ENCODE peak calls at places on chromosomes 2 and 18, in eight cellular contexts. L, P, I, J, R, M, O and Y are unnamed samples. For H3K4me1 and H3K27me3, the result is how much of the 10 kb centered on the place peaks cover.

GRCh38 chr18:9631814-9632496 is 17.6 kb upstream of the PPP4R1 start:
- DNase-seq in L (no peak), P (no peak), I (no peak), J (no peak), R (no peak), M (no peak), O (no peak), Y (no peak)

GRCh38 chr2:177174456-177174855 is 38.1 kb upstream of the HNRNPA3 start:
- DNase-seq in L (no peak), P (no peak), I (no peak), J (no peak), R (no peak), M (no peak), O (no peak), Y (no peak)

GRCh38 chr2:60118061-60118460 is 435.4 kb downstream of the BCL11A start:
- DNase-seq in L (no peak), P (no peak), I (no peak), J (no peak), R (no peak), M (no peak), O (no peak), Y (no peak)

GRCh38 chr2:129490666-129491065 is 488.8 kb upstream of the RAB6C start:
- DNase-seq in L (no peak), P (no peak), I (no peak), J (no peak), R (no peak), M (no peak), O (no peak), Y (no peak)

GRCh38 chr2:238169021-238169707 is 10.4 kb downstream of the ERFE start:
- DNase-seq in L (no peak), P (no peak), I (no peak), J (no peak), R (peak), M (no peak), O (peak), Y (no peak)

GRCh38 chr2:26572589-26572988 is 68.6 kb downstream of the CIB4 start:
- DNase-seq in L (peak), P (no peak), I (no peak), J (no peak), R (no peak), M (peak), O (peak), Y (no peak)

GRCh38 chr2:99707592-99707991 is 217.8 kb upstream of the REV1 start:
- DNase-seq in L (no peak), P (no peak), I (no peak), J (no peak), R (no peak), M (no peak), O (no peak), Y (no peak)

GRCh38 chr2:7010376-7010775 is 93.2 kb downstream of the RNF144A start:
- DNase-seq in L (no peak), P (no peak), I (no peak), J (no peak), R (peak), M (no peak), O (no peak), Y (no peak)

GRCh38 chr18:46067431-46068007 is 4.5 kb downstream of the PSTPIP2 start:
- DNase-seq in L (no peak), P (no peak), I (no peak), J (peak), R (no peak), M (no peak), O (no peak), Y (no peak)

GRCh38 chr18:12652861-12653401 is 5.0 kb downstream of the SPIRE1 start:
- DNase-seq in L (no peak), P (no peak), I (no peak), J (peak), R (no peak), M (no peak), O (no peak), Y (no peak)

GRCh38 chr2:118309201-118310015 is 221.1 kb downstream of the INSIG2 start:
- DNase-seq in L (no peak), P (no peak), I (no peak), J (no peak), R (no peak), M (no peak), O (no peak), Y (no peak)

GRCh38 chr2:131493199-131494018 is 1.2 kb upstream of the MZT2A start:
- DNase-seq in L (no peak), P (no peak), I (no peak), J (peak), R (no peak), M (peak), O (no peak), Y (no peak)

GRCh38 chr18:63820694-63821093 is 45.5 kb downstream of the SERPINB7 start:
- DNase-seq in L (no peak), P (no peak), I (no peak), J (no peak), R (no peak), M (no peak), O (no peak), Y (no peak)

GRCh38 chr2:3113769-3114168 is 263.8 kb downstream of the EIPR1 start:
- DNase-seq in L (no peak), P (no peak), I (peak), J (no peak), R (no peak), M (peak), O (no peak), Y (no peak)

GRCh38 chr2:208464205-208464604 is 57.6 kb downstream of the PTH2R start:
- DNase-seq in L (no peak), P (no peak), I (no peak), J (no peak), R (no peak), M (no peak), O (no peak), Y (no peak)

GRCh38 chr2:2502150-2502549 is 171.1 kb upstream of the MYT1L start:
- DNase-seq in L (no peak), P (no peak), I (no peak), J (no peak), R (no peak), M (no peak), O (no peak), Y (peak)

GRCh38 chr2:152743004-152743403 is 24.6 kb downstream of the ARL6IP6 start:
- DNase-seq in L (no peak), P (peak), I (no peak), J (peak), R (no peak), M (no peak), O (no peak), Y (no peak)

GRCh38 chr2:113230531-113230930 is 48.2 kb downstream of the PAX8 start:
- DNase-seq in L (no peak), P (no peak), I (no peak), J (no peak), R (no peak), M (no peak), O (no peak), Y (no peak)

GRCh38 chr18:11124054-11124453 is 25.3 kb downstream of the PIEZO2 start:
- DNase-seq in L (no peak), P (no peak), I (no peak), J (no peak), R (no peak), M (no peak), O (no peak), Y (no peak)

GRCh38 chr2:161165811-161166210 is 5.6 kb downstream of the TANK start:
- DNase-seq in L (no peak), P (no peak), I (no peak), J (no peak), R (no peak), M (no peak), O (no peak), Y (no peak)

GRCh38 chr2:128444044-128444771 is 125.5 kb upstream of the HS6ST1 start:
- DNase-seq in L (peak), P (no peak), I (peak), J (no peak), R (peak), M (peak), O (peak), Y (peak)

GRCh38 chr2:84458436-84459027 is 548 bp downstream of the SUCLG1 start:
- DNase-seq in L (peak), P (peak), I (no peak), J (peak), R (peak), M (no peak), O (peak), Y (peak)

GRCh38 chr2:235095569-235095968 is 143.8 kb downstream of the SH3BP4 start:
- DNase-seq in L (no peak), P (no peak), I (no peak), J (no peak), R (no peak), M (no peak), O (no peak), Y (no peak)

GRCh38 chr2:26299488-26300092 is 46.4 kb upstream of the SELENOI start:
- DNase-seq in L (peak), P (peak), I (no peak), J (no peak), R (peak), M (no peak), O (no peak), Y (peak)

GRCh38 chr2:224145751-224146355 is 106.8 kb upstream of the SERPINE2 start:
- DNase-seq in L (peak), P (no peak), I (no peak), J (no peak), R (peak), M (no peak), O (no peak), Y (no peak)

GRCh38 chr18:59180150-59180845 is 39.7 kb upstream of the GRP start:
- DNase-seq in L (no peak), P (no peak), I (no peak), J (no peak), R (no peak), M (no peak), O (no peak), Y (no peak)

GRCh38 chr2:151946856-151947523 is 118.8 kb upstream of the ARL5A start:
- DNase-seq in L (no peak), P (peak), I (peak), J (peak), R (peak), M (no peak), O (no peak), Y (peak)

GRCh38 chr2:149169653-149170052 is 131.2 kb downstream of the LYPD6B start:
- DNase-seq in L (no peak), P (no peak), I (no peak), J (no peak), R (no peak), M (no peak), O (no peak), Y (peak)
- H3K27ac ChIP-seq in L (no peak), P (peak), I (no peak), J (no peak), R (no peak), M (no peak), O (no peak), Y (no peak)

DNA sequence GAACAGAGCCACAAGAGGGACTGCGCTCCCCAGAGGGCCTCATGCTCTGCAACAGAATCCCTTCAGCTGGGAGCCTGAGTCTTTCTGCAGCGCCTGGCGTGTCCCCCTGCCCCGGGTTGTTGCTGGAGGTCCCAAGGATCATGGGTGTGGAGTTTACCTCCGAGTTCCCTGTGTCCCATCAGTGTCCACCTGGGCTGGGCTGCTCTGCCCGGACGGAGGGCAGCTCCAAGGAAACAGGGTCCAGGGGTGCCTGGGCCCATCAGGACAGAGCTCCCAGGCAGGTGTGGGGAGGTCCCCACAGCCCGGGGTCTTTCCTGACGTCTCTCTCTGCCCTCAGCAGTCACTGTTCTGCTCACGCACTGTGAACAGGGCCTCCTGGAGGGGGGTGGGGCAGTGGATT is 63.5 kb downstream of the EMILIN2 start:
- DNase-seq in L (no peak), P (no peak), I (no peak), J (no peak), R (no peak), M (no peak), O (no peak), Y (no peak)
- H3K4me1 ChIP-seq in L (under half), P (under half), I (under half), J (under half), R (under half), M (under half), O (under half), Y (under half)

GRCh38 chr2:176109226-176109954 is 2.3 kb downstream of the HOXD11 start:
- DNase-seq in L (no peak), P (no peak), I (peak), J (no peak), R (no peak), M (peak), O (no peak), Y (no peak)
- H3K27me3 ChIP-seq in L (under half), P (half or more), I (half or more), J (half or more), R (under half), M (half or more), O (half or more), Y (under half)

GRCh38 chr18:24013061-24013460 is 1.5 kb upstream of the TTC39C start:
- DNase-seq in L (no peak), P (no peak), I (no peak), J (no peak), R (no peak), M (no peak), O (no peak), Y (no peak)
- H3K27ac ChIP-seq in L (no peak), P (no peak), I (no peak), J (no peak), R (no peak), M (peak), O (no peak), Y (no peak)

GRCh38 chr2:150473767-150474166 is 13.7 kb downstream of the RND3 start:
- DNase-seq in L (no peak), P (no peak), I (no peak), J (no peak), R (no peak), M (no peak), O (no peak), Y (no peak)
- H3K4me1 ChIP-seq in L (half or more), P (under half), I (under half), J (under half), R (under half), M (under half), O (under half), Y (under half)

DNA sequence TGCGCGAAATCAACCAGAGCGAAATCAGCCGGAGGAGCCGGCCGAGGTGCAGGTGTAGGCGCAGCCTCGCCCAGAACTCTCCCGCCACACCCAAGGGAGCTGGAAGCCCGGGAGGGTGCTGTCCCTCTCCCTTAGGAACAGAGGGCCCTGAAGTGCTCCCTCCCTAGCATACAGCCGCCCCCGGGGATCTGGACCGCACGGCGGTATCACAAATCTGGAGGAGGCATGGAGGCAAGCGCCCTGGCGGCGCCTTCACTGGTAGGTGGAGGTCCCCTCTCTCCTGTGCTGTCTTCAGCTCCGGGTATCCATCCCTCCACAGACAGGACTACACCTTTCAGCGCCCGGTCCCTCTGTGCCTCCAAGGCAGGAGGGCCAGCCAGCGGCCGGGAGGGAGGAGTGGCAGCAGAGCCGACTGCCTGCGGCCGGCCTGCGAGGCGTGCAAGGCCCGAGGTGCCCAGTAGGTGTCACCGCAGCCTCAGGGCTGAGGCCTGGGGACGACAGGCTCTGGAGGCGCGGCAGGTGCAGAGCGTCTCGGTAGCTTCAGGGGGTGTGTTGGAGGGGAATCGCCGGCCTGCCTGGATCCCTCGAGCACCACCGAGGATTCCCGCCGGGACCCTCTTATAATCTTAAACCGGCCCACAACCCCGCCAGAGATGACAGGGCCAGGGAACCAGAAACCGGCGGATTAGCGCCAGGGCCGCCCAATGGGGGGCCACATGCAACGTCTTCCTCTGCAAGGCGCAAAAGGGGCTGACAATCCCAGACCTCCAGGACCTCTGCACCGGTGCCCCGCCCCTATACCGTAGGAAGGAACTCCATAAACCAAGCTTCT is 2.8 kb downstream of the IHH start:
- DNase-seq in L (peak), P (peak), I (peak), J (peak), R (peak), M (peak), O (peak), Y (peak)
- H3K27me3 ChIP-seq in L (under half), P (half or more), I (half or more), J (half or more), R (under half), M (half or more), O (half or more), Y (under half)

GRCh38 chr2:63537306-63537705 is 51.0 kb downstream of the WDPCP start:
- DNase-seq in L (no peak), P (no peak), I (no peak), J (no peak), R (no peak), M (no peak), O (no peak), Y (no peak)
- H3K27ac ChIP-seq in L (no peak), P (no peak), I (no peak), J (no peak), R (no peak), M (no peak), O (no peak), Y (no peak)

DNA sequence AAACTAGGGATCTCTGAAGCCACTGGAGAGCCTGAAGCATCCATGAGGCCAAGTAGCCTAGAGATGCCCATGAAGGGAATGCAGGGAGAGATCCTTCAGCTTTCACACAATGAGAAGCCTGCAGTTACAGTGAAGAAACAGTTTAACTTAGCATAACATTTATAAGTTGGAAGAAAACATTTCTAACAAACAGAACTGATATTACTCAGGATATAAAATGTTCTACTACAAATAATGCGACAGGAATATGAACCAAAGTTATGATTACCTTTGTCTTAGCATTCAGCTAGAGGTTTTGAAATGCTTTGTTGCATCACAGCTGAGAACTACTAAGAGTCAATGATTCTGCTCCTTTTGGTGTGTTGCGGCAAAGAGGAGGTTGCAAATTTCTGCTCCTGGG is 6.9 kb upstream of the KYNU start:
- DNase-seq in L (no peak), P (no peak), I (no peak), J (no peak), R (no peak), M (no peak), O (no peak), Y (no peak)
- H3K4me1 ChIP-seq in L (under half), P (under half), I (under half), J (under half), R (under half), M (under half), O (under half), Y (under half)

DNA sequence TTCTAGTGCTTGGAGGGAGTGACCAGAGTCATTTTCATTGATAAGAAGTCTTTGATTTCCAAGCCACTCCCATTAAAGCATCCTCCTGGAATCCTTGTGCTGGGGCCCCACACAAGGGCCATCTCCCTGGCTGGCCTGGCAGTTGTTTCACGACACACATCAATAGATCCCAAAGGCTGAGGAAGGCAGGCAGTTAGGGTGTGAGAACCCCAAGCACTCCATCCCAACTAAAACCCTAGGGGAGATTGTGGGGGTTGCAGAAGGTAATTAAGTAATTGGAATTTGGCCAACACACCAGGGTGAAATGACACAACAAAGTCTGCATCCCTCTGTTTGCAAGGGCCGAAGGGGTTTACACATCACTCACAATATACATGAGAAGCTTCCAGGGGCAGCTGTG is 578.1 kb upstream of the SYT4 start:
- DNase-seq in L (no peak), P (no peak), I (no peak), J (no peak), R (no peak), M (no peak), O (no peak), Y (no peak)
- H3K27me3 ChIP-seq in L (under half), P (under half), I (under half), J (under half), R (under half), M (under half), O (under half), Y (under half)